ENCODE peak calls at places on chromosomes 11 and 22, in six cellular contexts. Z is caudate nucleus; G is activated naive CD8-positive, alpha-beta T cell treated with anti-CD3 and anti-CD28 coated beads for 36 hours; J is M059J; B is ELR; Q is left cardiac atrium. V is an unnamed sample.

GRCh38 chr11:492416-493226 is 14.4 kb downstream of the RNH1 start:
- DNase-seq in Q (no peak), Z (no peak), B (no peak), J (no peak), G (no peak), V (no peak)

GRCh38 chr22:31046591-31047226 is 34.4 kb upstream of the SMTN start:
- DNase-seq in B (no peak), Z (no peak), G (no peak), J (no peak), Q (peak; percentile 76), V (peak; percentile 72)

GRCh38 chr11:19076744-19077589 is 16.4 kb upstream of the MRGPRX2 start:
- DNase-seq in Z (no peak), Q (peak; percentile 45), B (peak; percentile 62), J (peak; percentile 62), G (peak; percentile 49), V (peak; percentile 60)

GRCh38 chr11:77167111-77167626 is 39.1 kb downstream of the MYO7A start:
- DNase-seq in Z (no peak), G (no peak), Q (no peak), B (no peak), J (no peak), V (no peak)

GRCh38 chr11:1388763-1389102 is 1.0 kb upstream of the BRSK2 start:
- DNase-seq in Q (peak; percentile 36), Z (no peak), B (no peak), G (no peak), J (no peak), V (no peak)

GRCh38 chr11:20367313-20367948 is 3.9 kb downstream of the HTATIP2 start:
- DNase-seq in G (peak; percentile 48), Z (no peak), B (peak; percentile 94), Q (no peak), J (peak; percentile 95), V (peak; percentile 78)

GRCh38 chr22:48307941-48308340 is 1519.7 kb downstream of the BRD1 start:
- DNase-seq in J (no peak), G (no peak), B (no peak), Q (no peak), Z (no peak), V (no peak)

GRCh38 chr11:128735935-128736610 is 42.2 kb downstream of the FLI1 start:
- DNase-seq in J (no peak), Q (no peak), Z (no peak), G (no peak), B (no peak), V (no peak)

GRCh38 chr11:1531418-1531817 is 40.7 kb downstream of the DUSP8 start:
- DNase-seq in Z (no peak), B (peak; percentile 15), J (no peak), G (no peak), Q (no peak), V (peak; percentile 58)

GRCh38 chr11:70483077-70483861 is 84.9 kb downstream of the CTTN start:
- DNase-seq in Z (no peak), B (peak; percentile 66), Q (no peak), J (peak; percentile 75), G (no peak), V (peak; percentile 69)

GRCh38 chr11:107825875-107826274 is 32.7 kb downstream of the SLC35F2 start:
- DNase-seq in B (no peak), G (no peak), Z (no peak), Q (no peak), J (peak; percentile 15), V (no peak)

V was measured in adrenal gland.